ENCODE peak calls at places on chromosomes 5 and 9, in six cellular contexts. D, W, Q, I, V and O are unnamed samples.

GRCh38 chr5:40497573-40497972 is 182.1 kb upstream of the PTGER4 start:
- DNase-seq in D (no peak), W (no peak), Q (no peak), I (no peak), V (no peak), O (no peak)

GRCh38 chr9:137632432-137633161 is 13.8 kb downstream of the EHMT1 start:
- DNase-seq in D (no peak), W (no peak), Q (no peak), I (no peak), V (no peak), O (no peak)

GRCh38 chr9:129140397-129141065 is 29.3 kb downstream of the PTPA start:
- DNase-seq in D (peak; percentile 75), W (peak; percentile 52), Q (no peak), I (peak; percentile 72), V (no peak), O (peak; percentile 61)

GRCh38 chr5:150582281-150582791 is 58.1 kb upstream of the SYNPO start:
- DNase-seq in D (no peak), W (peak; percentile 87), Q (peak; percentile 55), I (no peak), V (no peak), O (peak; percentile 94)

GRCh38 chr9:106218854-106219253 is 524.5 kb downstream of the TMEM38B start:
- DNase-seq in D (no peak), W (no peak), Q (no peak), I (no peak), V (no peak), O (no peak)

GRCh38 chr5:29197636-29198035 is 1995.8 kb upstream of the CDH6 start:
- DNase-seq in D (no peak), W (no peak), Q (no peak), I (no peak), V (no peak), O (no peak)

GRCh38 chr9:129810116-129810515 is 7.1 kb downstream of the TOR1B start:
- DNase-seq in D (no peak), W (no peak), Q (no peak), I (no peak), V (no peak), O (no peak)

GRCh38 chr9:105244996-105245719 is 707 bp downstream of the SLC44A1 start:
- DNase-seq in D (peak; percentile 8), W (peak; percentile 25), Q (no peak), I (peak; percentile 72), V (peak; percentile 58), O (peak; percentile 92)

GRCh38 chr9:108441251-108441650 is 414.5 kb downstream of the ACTL7B start:
- DNase-seq in D (no peak), W (no peak), Q (no peak), I (no peak), V (no peak), O (no peak)

GRCh38 chr9:130128782-130129424 is 43.3 kb upstream of the NCS1 start:
- DNase-seq in D (no peak), W (peak; percentile 37), Q (peak; percentile 78), I (peak; percentile 78), V (peak; percentile 74), O (no peak)

GRCh38 chr5:172556971-172557461 is 84.0 kb upstream of the NEURL1B start:
- DNase-seq in D (no peak), W (peak; percentile 86), Q (no peak), I (peak; percentile 91), V (no peak), O (no peak)

GRCh38 chr9:4826417-4827166 is 33.8 kb downstream of the RCL1 start:
- DNase-seq in D (no peak), W (no peak), Q (no peak), I (no peak), V (no peak), O (no peak)

GRCh38 chr5:141874262-141874964 is 3.8 kb downstream of the PCDH1 start:
- DNase-seq in D (no peak), W (no peak), Q (no peak), I (peak; percentile 70), V (no peak), O (no peak)

GRCh38 chr5:37533851-37534250 is 154.7 kb downstream of the WDR70 start:
- DNase-seq in D (no peak), W (no peak), Q (no peak), I (no peak), V (no peak), O (no peak)

GRCh38 chr9:71521132-71521531 is 247.2 kb downstream of the CEMIP2 start:
- DNase-seq in D (no peak), W (no peak), Q (no peak), I (no peak), V (no peak), O (no peak)

GRCh38 chr9:87713278-87713989 is 12.5 kb upstream of the CTSL start:
- DNase-seq in D (peak; percentile 47), W (peak; percentile 83), Q (peak; percentile 94), I (peak; percentile 92), V (no peak), O (no peak)

GRCh38 chr5:141663506-141663905 is 12.3 kb upstream of the FCHSD1 start:
- DNase-seq in D (no peak), W (no peak), Q (no peak), I (no peak), V (no peak), O (no peak)

GRCh38 chr5:100841358-100842076 is 61.6 kb downstream of the ST8SIA4 start:
- DNase-seq in D (no peak), W (no peak), Q (no peak), I (no peak), V (no peak), O (no peak)

GRCh38 chr5:175736652-175737051 is 78.8 kb downstream of the HRH2 start:
- DNase-seq in D (no peak), W (no peak), Q (no peak), I (no peak), V (no peak), O (no peak)

GRCh38 chr9:131065599-131065998 is 30.7 kb upstream of the AIF1L start:
- DNase-seq in D (peak; percentile 58), W (no peak), Q (no peak), I (no peak), V (no peak), O (no peak)

GRCh38 chr5:368162-369084 is 46.9 kb downstream of the AHRR start:
- DNase-seq in D (no peak), W (no peak), Q (peak; percentile 89), I (peak; percentile 45), V (no peak), O (no peak)

GRCh38 chr5:175456105-175456504 is 12.1 kb upstream of the DRD1 start:
- DNase-seq in D (no peak), W (no peak), Q (no peak), I (no peak), V (no peak), O (no peak)

GRCh38 chr9:129407905-129408452 is 212.9 kb downstream of the C9orf50 start:
- DNase-seq in D (no peak), W (no peak), Q (no peak), I (no peak), V (no peak), O (no peak)

GRCh38 chr5:90356612-90357011 is 52.9 kb downstream of the CETN3 start:
- DNase-seq in D (no peak), W (no peak), Q (no peak), I (no peak), V (no peak), O (no peak)

GRCh38 chr5:175873090-175873454 is 1.7 kb downstream of the CPLX2 start:
- DNase-seq in D (peak; percentile 54), W (no peak), Q (no peak), I (peak; percentile 81), V (no peak), O (no peak)

GRCh38 chr9:95333426-95333825 is 15.9 kb upstream of the FANCC start:
- DNase-seq in D (no peak), W (no peak), Q (no peak), I (no peak), V (no peak), O (no peak)

GRCh38 chr9:135373151-135373685 is 106.4 kb upstream of the PPP1R26 start:
- DNase-seq in D (no peak), W (no peak), Q (no peak), I (no peak), V (no peak), O (no peak)

GRCh38 chr9:135377431-135377830 is 102.2 kb upstream of the PPP1R26 start:
- DNase-seq in D (no peak), W (no peak), Q (no peak), I (no peak), V (no peak), O (no peak)

GRCh38 chr9:135376511-135377173 is 102.9 kb upstream of the PPP1R26 start:
- DNase-seq in D (no peak), W (no peak), Q (no peak), I (no peak), V (no peak), O (no peak)

GRCh38 chr9:135372501-135373008 is 107.0 kb upstream of the PPP1R26 start:
- DNase-seq in D (no peak), W (no peak), Q (no peak), I (no peak), V (no peak), O (no peak)

GRCh38 chr9:135375001-135375400 is 104.6 kb upstream of the PPP1R26 start:
- DNase-seq in D (no peak), W (no peak), Q (no peak), I (no peak), V (no peak), O (no peak)
- H3K27me3 ChIP-seq in D (peaks cover 6% of the 10 kb centered on the region), W (no peaks in the 10 kb centered on the region), Q (peaks cover 4% of the 10 kb centered on the region), I (no peaks in the 10 kb centered on the region), V (no peaks in the 10 kb centered on the region), O (no peaks in the 10 kb centered on the region)

DNA sequence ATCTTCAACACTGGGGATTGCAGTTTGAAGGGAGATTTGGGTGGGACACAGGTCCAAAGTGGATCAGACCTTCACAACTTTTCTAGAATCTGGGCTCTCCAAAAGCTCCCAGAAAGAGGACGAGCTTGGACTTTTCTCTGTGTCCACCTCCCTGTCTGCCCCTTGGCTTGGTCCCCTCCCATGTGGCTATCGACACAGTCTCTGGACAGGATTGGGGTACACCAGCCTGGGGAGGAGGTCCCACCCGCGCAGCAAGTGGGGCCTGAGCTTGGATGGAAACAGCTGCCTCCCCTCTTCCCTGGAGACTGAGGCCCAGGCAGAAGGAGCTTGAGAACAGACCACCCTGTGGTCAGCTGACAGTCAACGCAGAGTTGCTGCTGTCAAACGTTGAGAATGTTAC is 84.6 kb upstream of the FCN1 start:
- DNase-seq in D (no peak), W (no peak), Q (no peak), I (no peak), V (no peak), O (no peak)
- H3K9me3 ChIP-seq in D (no peaks in the 10 kb centered on the region), W (no peaks in the 10 kb centered on the region), Q (peaks cover 32% of the 10 kb centered on the region), I (no peaks in the 10 kb centered on the region), V (no peaks in the 10 kb centered on the region), O (peaks cover 21% of the 10 kb centered on the region)

DNA sequence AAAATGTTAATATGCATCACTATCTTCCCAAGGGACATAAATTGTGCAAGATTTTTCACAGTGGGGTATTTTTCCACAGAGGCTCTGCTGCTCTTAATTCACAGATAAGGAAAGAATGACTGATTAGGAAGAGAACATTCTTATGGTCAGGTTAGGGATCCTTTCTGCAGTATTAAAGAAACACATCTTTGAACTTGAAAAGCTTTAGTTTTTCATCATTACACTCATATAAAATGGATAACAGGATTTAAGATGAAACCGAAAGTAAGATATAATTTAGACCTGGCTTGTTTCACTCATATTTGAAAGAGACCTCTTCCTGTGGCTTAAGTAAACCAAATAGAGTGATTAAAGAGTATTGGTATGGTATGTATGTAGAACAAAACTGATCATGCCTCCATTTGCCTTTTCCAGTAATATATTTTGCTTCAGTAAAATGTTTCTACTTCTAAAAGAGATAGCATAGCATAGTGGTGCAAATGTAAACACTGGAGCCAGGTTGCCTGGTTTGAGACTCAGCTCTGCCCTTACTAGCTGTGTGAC is 160.0 kb downstream of the PRR16 start:
- DNase-seq in D (no peak), W (no peak), Q (no peak), I (no peak), V (no peak), O (no peak)
- H3K4me3 ChIP-seq in D (no peak overlapping the region), W (no peak overlapping the region), Q (peak overlapping the region; percentile 21), I (no peak overlapping the region), V (no peak overlapping the region), O (no peak overlapping the region)

GRCh38 chr9:124500796-124501611 is 6.2 kb downstream of the NR5A1 start:
- DNase-seq in D (no peak), W (no peak), Q (no peak), I (peak; percentile 91), V (no peak), O (no peak)
- H3K27me3 ChIP-seq in D (peaks cover 32% of the 10 kb centered on the region), W (no peaks in the 10 kb centered on the region), Q (peaks cover 81% of the 10 kb centered on the region), I (peaks cover 12% of the 10 kb centered on the region), V (peaks cover 13% of the 10 kb centered on the region), O (no peaks in the 10 kb centered on the region)